ENCODE peak calls at places on chromosomes 12 and 14, in four cellular contexts. K, O, E and W are unnamed samples.

GRCh38 chr12:104467346-104467837 is 10.6 kb downstream of the CHST11 start:
- ATAC-seq in K (no peak), O (peak), E (peak), W (no peak)

GRCh38 chr12:125577334-125577733 is 512.1 kb downstream of the AACS start:
- ATAC-seq in O (no peak), E (no peak), K (no peak), W (no peak)

GRCh38 chr12:49984476-49984890 is 11.7 kb downstream of the AQP6 start:
- ATAC-seq in E (no peak), K (no peak), O (no peak), W (no peak)

GRCh38 chr14:54175298-54175942 is 218.8 kb upstream of the BMP4 start:
- ATAC-seq in E (peak), K (no peak), O (peak), W (no peak)

GRCh38 chr14:98163285-98163741 is 1108.7 kb downstream of the BCL11B start:
- ATAC-seq in O (no peak), K (no peak), E (no peak), W (no peak)

GRCh38 chr12:65908147-65908546 is 83.9 kb downstream of the HMGA2 start:
- ATAC-seq in O (no peak), E (peak), K (no peak), W (no peak)

GRCh38 chr14:105168093-105168420 is 519 bp downstream of the JAG2 start:
- ATAC-seq in K (no peak), O (no peak), E (no peak), W (no peak)

GRCh38 chr14:24108336-24108874 is 6.2 kb upstream of the DCAF11 start:
- ATAC-seq in O (no peak), K (no peak), E (peak), W (peak)

GRCh38 chr12:121520586-121521086 is 60.2 kb downstream of the KDM2B start:
- ATAC-seq in E (peak), O (peak), K (peak), W (no peak)

GRCh38 chr12:124869011-124869665 is 5.5 kb upstream of the SCARB1 start:
- ATAC-seq in K (peak), O (peak), E (peak), W (peak)

GRCh38 chr12:97837401-97837800 is 374.8 kb downstream of the RMST start:
- ATAC-seq in E (no peak), O (no peak), K (peak), W (peak)

GRCh38 chr12:69657376-69658137 is 41.5 kb downstream of the BEST3 start:
- ATAC-seq in E (no peak), O (peak), K (no peak), W (no peak)

GRCh38 chr14:35861204-35861868 is 35.2 kb downstream of the BRMS1L start:
- ATAC-seq in O (peak), K (no peak), E (peak), W (no peak)

GRCh38 chr14:49972840-49973239 is 80.0 kb downstream of the ARF6 start:
- ATAC-seq in O (peak), K (peak), E (no peak), W (peak)

GRCh38 chr12:120055639-120056038 is 60.9 kb downstream of the RAB35 start:
- ATAC-seq in K (no peak), O (no peak), E (no peak), W (no peak)

GRCh38 chr14:98131406-98131805 is 1140.6 kb downstream of the BCL11B start:
- ATAC-seq in E (peak), K (no peak), O (no peak), W (no peak)

GRCh38 chr12:2959508-2960431 is 573 bp downstream of the TEAD4 start:
- ATAC-seq in O (peak), E (peak), K (peak), W (peak)

GRCh38 chr12:96225994-96226399 is 31.8 kb downstream of the ELK3 start:
- ATAC-seq in E (no peak), K (no peak), O (no peak), W (no peak)

GRCh38 chr12:23824358-23824757 is 125.1 kb downstream of the SOX5 start:
- ATAC-seq in K (no peak), O (no peak), E (no peak), W (no peak)

GRCh38 chr12:65010437-65010836 is 110.7 kb downstream of the WIF1 start:
- ATAC-seq in E (no peak), K (no peak), O (no peak), W (no peak)

GRCh38 chr14:56199095-56199975 is 81.1 kb downstream of the PELI2 start:
- ATAC-seq in E (peak), K (peak), O (peak), W (peak)

GRCh38 chr12:91912178-91912577 is 233.5 kb downstream of the BTG1 start:
- ATAC-seq in O (no peak), K (no peak), E (no peak), W (no peak)

GRCh38 chr14:52834440-52834842 is 43.0 kb upstream of the GNPNAT1 start:
- ATAC-seq in E (no peak), O (no peak), K (no peak), W (no peak)

GRCh38 chr12:418432-418831 is 17.0 kb downstream of the CCDC77 start:
- ATAC-seq in K (no peak), E (no peak), O (no peak), W (no peak)

GRCh38 chr12:123223241-123223668 is 9.7 kb downstream of the MPHOSPH9 start:
- ATAC-seq in O (no peak), E (peak), K (no peak), W (no peak)

GRCh38 chr14:55604467-55604866 is 24.5 kb downstream of the KTN1 start:
- ATAC-seq in O (no peak), E (no peak), K (no peak), W (no peak)

GRCh38 chr14:32896979-32897723 is 41.5 kb upstream of the NPAS3 start:
- ATAC-seq in O (no peak), K (no peak), E (no peak), W (peak)

GRCh38 chr14:41072776-41073175 is 533.9 kb upstream of the LRFN5 start:
- ATAC-seq in O (no peak), K (no peak), E (no peak), W (no peak)

GRCh38 chr12:117377758-117378157 is 16.3 kb upstream of the NOS1 start:
- ATAC-seq in K (no peak), E (no peak), O (peak), W (no peak)

GRCh38 chr12:76074701-76075336 is 9.7 kb downstream of the NAP1L1 start:
- ATAC-seq in O (peak), K (no peak), E (peak), W (no peak)

GRCh38 chr14:41604793-41605534 is 1.7 kb upstream of the LRFN5 start:
- ATAC-seq in E (no peak), O (peak), K (peak), W (peak)

GRCh38 chr12:76259071-76259470 is 89.1 kb downstream of the BBS10 start:
- ATAC-seq in K (no peak), E (no peak), O (no peak), W (no peak)

GRCh38 chr12:26130728-26131127 is 5.9 kb upstream of the BHLHE41 start:
- ATAC-seq in K (no peak), O (no peak), E (peak), W (no peak)

GRCh38 chr14:55126089-55126488 is 3.0 kb upstream of the LGALS3 start:
- ATAC-seq in E (no peak), O (no peak), K (no peak), W (no peak)

GRCh38 chr12:89980236-89980635 is 271.6 kb upstream of the ATP2B1 start:
- ATAC-seq in E (no peak), K (peak), O (no peak), W (peak)

GRCh38 chr12:100484178-100484886 is 10.7 kb downstream of the NR1H4 start:
- ATAC-seq in O (no peak), K (no peak), E (no peak), W (no peak)

GRCh38 chr12:49891476-49891875 is 12.2 kb downstream of the FAIM2 start:
- ATAC-seq in E (no peak), O (no peak), K (no peak), W (no peak)

GRCh38 chr14:100304825-100305445 is 1.3 kb downstream of the SLC25A29 start:
- ATAC-seq in K (peak), E (no peak), O (peak), W (peak)
- TF ChIP-seq POLR2AphosphoS5 in K (no peak), E (no peak), O (no peak), W (peak)

DNA sequence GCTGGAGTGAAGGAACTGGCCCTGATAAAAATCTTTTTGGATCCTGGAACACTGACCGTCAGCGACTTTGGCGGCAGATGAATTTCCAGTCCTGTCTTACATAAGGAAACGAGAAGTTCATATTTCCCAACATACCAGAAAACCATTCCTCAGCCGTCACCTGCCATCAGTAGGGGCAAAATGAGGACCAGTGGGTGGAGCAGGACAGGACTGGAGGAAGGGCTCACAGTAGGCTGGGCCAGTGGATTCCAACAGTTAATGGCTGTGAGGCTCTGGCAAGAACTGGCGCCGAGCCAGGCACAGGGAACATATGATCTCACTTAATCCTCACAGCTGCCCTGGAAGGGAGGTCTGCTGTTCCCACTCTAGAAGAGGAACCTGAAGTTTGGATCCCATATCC is 67.2 kb upstream of the FAM181A start:
- ATAC-seq in O (no peak), E (no peak), K (no peak), W (no peak)
- TF ChIP-seq EP300 in O (no peak), E (no peak), K (no peak), W (no peak)

DNA sequence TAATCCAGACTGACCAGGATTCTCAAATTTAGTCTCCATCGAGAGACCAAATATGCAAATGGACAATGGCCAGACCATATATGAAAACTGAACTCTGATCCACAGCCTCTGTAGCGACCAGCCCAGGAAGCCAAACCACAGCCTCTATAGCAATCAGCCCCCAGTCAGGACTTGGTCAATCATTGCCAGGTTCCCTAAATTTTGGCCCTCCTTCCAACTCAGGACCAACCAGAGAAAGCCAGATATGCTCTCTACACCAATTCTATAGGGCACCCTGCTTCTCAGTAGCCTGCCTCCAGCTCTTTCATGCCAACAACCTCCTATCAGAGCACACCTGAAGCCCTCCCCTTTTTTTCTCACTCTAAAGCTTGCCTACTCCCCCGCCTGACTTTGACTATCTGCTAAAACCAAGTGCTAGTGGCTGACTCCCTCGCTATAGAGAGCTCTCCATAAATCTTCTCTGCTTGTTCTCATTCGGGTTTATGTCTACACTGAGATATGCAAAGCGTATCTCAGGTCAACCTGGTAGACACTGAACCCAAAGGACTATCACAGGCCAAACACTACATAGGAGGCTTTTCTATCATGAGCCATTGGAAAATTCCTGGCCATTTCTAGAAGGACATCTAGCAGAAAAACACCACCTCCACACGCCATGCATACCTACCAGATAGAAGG is 110.5 kb upstream of the FUT8 start:
- ATAC-seq in K (no peak), E (peak), O (peak), W (no peak)
- TF ChIP-seq POLR2A in K (no peak), E (peak), O (no peak), W (no peak)

DNA sequence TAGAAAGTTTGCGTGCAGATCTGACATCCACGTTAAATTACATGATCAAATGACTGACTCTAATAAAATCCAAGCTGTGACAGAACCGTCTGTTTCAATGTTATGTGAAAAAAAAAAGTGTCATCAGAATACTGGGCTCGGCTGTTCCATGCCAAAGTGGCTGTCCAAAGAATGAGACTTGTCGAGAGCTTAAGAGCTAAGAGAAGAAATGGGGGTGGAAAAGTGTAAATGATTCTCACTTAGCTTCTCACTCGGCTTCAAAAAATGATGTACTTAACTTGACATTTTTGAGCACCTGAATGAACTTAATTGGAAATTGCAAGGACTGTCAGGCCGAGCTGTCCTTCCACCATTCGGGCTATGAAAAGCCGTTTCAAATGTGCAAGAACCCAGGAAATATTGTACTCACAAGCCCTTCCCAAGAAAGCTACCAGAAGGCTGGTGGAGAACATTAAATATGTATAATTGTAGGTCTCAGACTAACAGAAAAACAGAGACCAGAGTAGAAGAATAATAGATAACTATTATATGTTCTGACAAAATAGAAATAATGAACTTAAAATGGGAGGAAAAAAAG is 78.0 kb downstream of the DIO3 start:
- ATAC-seq in K (no peak), E (no peak), O (no peak), W (no peak)
- TF ChIP-seq POLR2AphosphoS5 in K (no peak), E (no peak), O (no peak), W (no peak)

DNA sequence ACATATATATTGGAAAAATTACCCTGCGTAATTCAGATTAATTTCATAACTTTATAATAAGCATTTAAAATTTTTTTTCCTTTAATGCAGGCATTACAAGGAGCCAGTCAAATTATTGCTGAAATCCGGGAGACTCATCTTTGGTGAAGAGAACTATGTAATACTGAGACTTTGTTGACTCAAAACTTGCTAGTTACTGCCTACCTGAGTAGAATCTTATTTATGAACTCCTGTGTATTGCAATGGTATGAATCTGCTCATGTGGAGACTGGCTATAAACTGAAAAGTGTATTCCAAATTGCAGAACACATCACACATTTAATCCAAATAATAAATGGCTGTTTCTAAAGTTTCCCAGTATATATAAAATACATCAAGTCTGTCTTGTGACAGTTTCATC is 12.4 kb downstream of the YARS2 start:
- ATAC-seq in E (no peak), K (no peak), O (no peak), W (no peak)
- TF ChIP-seq EP300 in E (no peak), K (no peak), O (no peak), W (no peak)

DNA sequence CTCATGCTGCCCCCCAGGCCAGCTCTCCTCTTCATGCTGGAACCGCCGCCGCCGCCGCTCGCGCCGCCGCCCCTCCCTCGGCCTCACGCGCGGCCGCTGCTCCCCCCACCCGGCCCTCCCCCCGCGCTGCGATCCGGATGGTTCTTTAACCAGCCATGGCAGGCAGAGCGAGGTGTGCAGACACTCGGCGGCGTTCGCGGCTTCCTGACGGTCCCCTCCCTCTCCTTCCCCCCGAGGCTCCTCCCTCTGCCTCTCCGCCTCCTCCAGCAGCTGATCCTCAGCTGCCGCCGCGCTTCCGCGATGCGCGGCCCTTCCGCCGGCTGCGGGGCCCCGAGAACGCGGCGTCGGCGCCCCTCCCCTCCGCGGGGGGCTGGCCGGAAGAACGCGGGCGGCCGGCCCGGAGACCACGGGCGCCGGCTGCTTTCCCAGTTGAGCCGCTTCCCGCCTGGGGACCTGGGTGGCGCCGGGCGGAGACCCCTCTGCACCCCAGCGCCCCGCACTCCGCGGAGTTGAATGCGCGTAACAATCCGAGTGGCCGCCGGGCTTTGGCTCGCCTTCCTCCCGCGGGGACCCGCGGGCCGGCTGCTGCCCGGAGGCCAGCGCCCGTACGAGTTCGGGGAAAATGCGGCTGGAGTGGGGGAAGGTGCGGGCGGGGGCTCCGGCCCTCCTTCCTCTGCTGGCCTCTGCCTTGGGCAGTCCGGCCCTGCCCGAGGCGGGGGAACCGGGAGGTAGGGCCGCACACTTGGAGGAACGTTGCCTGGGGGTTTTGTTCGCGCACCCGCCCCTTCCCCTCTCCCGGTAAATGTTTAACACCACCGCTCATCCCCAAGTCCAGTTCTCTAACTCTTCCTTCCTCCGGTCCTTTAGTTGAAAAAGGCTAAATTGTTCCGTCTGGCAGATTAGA is at the start of gene DCAF5:
- ATAC-seq in K (peak), E (peak), O (peak), W (peak)
- TF ChIP-seq POLR2A in K (peak), E (peak), O (peak), W (peak)

GRCh38 chr12:128180166-128180565 is 86.8 kb upstream of the TMEM132C start:
- ATAC-seq in E (no peak), K (no peak), O (no peak), W (no peak)
- TF ChIP-seq POLR2AphosphoS5 in E (no peak), K (no peak), O (no peak), W (no peak)

DNA sequence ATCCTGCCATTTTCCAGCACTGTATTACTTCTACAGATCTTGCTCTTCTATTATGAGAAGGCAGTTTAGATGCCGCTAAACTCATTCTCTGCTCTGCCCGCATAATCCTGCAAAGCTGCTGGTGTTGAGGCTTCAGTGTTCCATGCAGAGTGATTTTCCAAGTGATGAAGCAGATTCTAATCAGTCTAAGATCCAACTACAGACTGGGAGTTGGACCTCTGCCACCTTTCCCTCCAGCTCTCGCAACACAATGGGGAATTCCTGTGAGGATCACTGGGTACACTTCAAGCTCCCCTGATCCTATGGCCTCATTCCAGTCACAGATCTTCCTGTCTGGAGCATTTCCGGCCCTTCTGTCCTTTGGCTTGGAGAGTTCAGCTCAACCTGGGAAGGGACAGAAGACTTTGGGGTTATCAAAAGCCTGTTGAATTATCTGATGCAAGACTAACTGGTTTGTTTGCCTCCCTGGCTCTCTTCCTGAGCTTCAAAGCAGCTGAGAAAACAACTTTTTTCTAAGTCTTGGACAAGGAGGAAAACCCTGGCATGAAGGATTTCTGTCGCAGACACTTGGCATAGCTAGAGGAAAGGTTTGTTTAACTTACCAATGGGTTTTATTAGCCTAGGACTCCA is 333.9 kb downstream of the ZFP36L1 start:
- ATAC-seq in E (no peak), O (no peak), K (peak), W (peak)
- TF ChIP-seq EP300 in E (no peak), O (no peak), K (no peak), W (no peak)